ENCODE peak calls at places on chromosomes 16 and 17, in five cellular contexts. F is tibial artery, L is stomach, N is ascending aorta, D is progenitor cell of endocrine pancreas. J is an unnamed sample.

GRCh38 chr17:17940451-17940911 is 31.7 kb downstream of the TOM1L2 start:
- DNase-seq in L (no peak), D (no peak), N (no peak), F (no peak), J (peak; percentile 42)

GRCh38 chr17:57016066-57016763 is 38.3 kb downstream of the SCPEP1 start:
- DNase-seq in L (no peak), D (no peak), N (no peak), F (no peak), J (no peak)

GRCh38 chr17:48335858-48336500 is 94.0 kb downstream of the SKAP1 start:
- DNase-seq in L (no peak), F (no peak), D (no peak), N (no peak), J (peak; percentile 66)

GRCh38 chr17:61202564-61202963 is 197.1 kb upstream of the TBX2 start:
- DNase-seq in L (no peak), N (no peak), D (no peak), F (no peak), J (no peak)

GRCh38 chr17:38674013-38674748 is 576 bp downstream of the EPOP start:
- DNase-seq in D (no peak), N (no peak), L (peak; percentile 27), F (no peak), J (no peak)

GRCh38 chr16:54957403-54957802 is 26.7 kb downstream of the IRX5 start:
- DNase-seq in D (no peak), N (no peak), F (no peak), L (peak; percentile 57), J (peak; percentile 23)

GRCh38 chr16:85057212-85057889 is 29.8 kb downstream of the KIAA0513 start:
- DNase-seq in N (no peak), F (no peak), D (no peak), L (peak; percentile 42), J (no peak)

GRCh38 chr16:89949121-89949742 is 677 bp downstream of the DEF8 start:
- DNase-seq in L (no peak), F (no peak), D (no peak), N (no peak), J (no peak)

GRCh38 chr16:31531096-31531495 is 3.4 kb downstream of the AHSP start:
- DNase-seq in N (no peak), D (no peak), F (no peak), L (no peak), J (no peak)

GRCh38 chr16:82011199-82011641 is at the start of gene SDR42E1:
- DNase-seq in F (no peak), L (peak; percentile 80), D (no peak), N (no peak), J (no peak)

GRCh38 chr17:73550561-73550960 is 93.7 kb downstream of the SDK2 start:
- DNase-seq in N (no peak), L (no peak), D (no peak), F (no peak), J (no peak)

GRCh38 chr17:71926746-71927398 is 193.9 kb upstream of the SOX9 start:
- DNase-seq in L (no peak), F (no peak), N (no peak), D (no peak), J (no peak)

GRCh38 chr17:18247613-18248001 is 10.9 kb downstream of the FLII start:
- DNase-seq in D (no peak), N (no peak), F (no peak), L (peak; percentile 62), J (no peak)

GRCh38 chr17:8141741-8142140 is 10.5 kb downstream of the PER1 start:
- DNase-seq in N (no peak), D (no peak), L (no peak), F (no peak), J (no peak)

GRCh38 chr16:49456763-49457162 is 83.2 kb downstream of the C16orf78 start:
- DNase-seq in F (peak; percentile 39), L (peak; percentile 18), N (no peak), D (no peak), J (no peak)

GRCh38 chr17:79294459-79295071 is 219.9 kb downstream of the ENGASE start:
- DNase-seq in F (no peak), D (peak; percentile 92), L (peak; percentile 57), N (no peak), J (peak; percentile 46)

GRCh38 chr17:7590743-7591142 is 849 bp upstream of the SOX15 start:
- DNase-seq in L (no peak), D (no peak), N (no peak), F (no peak), J (no peak)

GRCh38 chr17:50163846-50164696 is 1.7 kb upstream of the SGCA start:
- DNase-seq in N (no peak), L (no peak), D (no peak), F (no peak), J (no peak)

GRCh38 chr17:4515501-4515900 is 16.8 kb downstream of the SPNS2 start:
- DNase-seq in D (no peak), L (peak; percentile 94), F (no peak), N (no peak), J (no peak)

GRCh38 chr16:75238132-75238852 is 13.1 kb downstream of the BCAR1 start:
- DNase-seq in N (peak; percentile 67), D (no peak), L (peak; percentile 77), F (peak; percentile 96), J (no peak)

GRCh38 chr16:765971-766819 is 5.7 kb downstream of the MSLN start:
- DNase-seq in L (no peak), N (no peak), D (no peak), F (no peak), J (no peak)

GRCh38 chr17:57485566-57485865 is 229.2 kb downstream of the MSI2 start:
- DNase-seq in L (no peak), F (no peak), D (no peak), N (no peak), J (no peak)

DNA sequence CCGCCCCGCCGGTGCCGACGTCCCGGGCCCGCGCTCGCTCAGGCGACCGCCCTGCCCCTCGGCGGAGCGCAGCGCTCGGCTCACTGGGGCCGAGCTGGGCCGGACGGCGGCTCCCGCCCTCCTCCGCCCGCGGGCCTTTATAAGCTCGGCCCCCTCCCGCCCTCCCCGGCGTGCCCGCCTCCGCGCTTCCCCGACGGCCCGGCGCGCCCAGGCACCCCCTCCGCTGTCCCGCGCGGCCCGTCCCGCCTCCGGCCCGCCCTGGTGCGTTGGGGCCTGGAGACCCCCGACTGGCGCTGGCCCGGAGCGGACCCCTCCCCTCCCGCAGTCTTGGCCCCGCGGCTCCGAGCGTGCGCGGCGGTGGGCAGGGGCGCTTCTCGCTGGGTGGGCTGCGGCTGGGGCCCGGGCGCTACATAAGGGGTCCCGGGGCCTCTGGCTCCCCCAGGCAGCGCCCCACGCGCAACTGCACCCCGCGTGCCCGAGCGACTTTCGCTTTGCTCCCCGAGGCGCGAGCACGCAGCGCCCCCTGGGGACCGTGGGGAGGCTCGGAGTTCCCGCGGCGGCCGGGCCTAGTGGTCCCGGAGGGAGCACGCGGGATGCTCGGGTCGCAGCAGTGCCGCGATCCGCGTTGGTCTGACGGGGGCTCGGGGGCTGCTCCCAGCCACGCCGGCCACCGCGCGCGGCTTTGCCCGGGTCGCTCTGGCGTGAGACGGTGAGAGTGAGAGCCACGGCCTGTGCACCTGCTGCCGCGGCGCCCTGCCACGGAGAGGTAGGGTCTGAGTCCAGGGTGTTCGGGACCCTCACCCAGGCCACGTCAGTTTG is at the start of gene PIEZO1:
- DNase-seq in F (peak; percentile 84), N (no peak), D (no peak), L (peak; percentile 82), J (no peak)
- TF ChIP-seq CTCF in F (peak; percentile 94), N (peak; percentile 95), D (peak; percentile 82), L (peak; percentile 68), J (peak; percentile 88)

DNA sequence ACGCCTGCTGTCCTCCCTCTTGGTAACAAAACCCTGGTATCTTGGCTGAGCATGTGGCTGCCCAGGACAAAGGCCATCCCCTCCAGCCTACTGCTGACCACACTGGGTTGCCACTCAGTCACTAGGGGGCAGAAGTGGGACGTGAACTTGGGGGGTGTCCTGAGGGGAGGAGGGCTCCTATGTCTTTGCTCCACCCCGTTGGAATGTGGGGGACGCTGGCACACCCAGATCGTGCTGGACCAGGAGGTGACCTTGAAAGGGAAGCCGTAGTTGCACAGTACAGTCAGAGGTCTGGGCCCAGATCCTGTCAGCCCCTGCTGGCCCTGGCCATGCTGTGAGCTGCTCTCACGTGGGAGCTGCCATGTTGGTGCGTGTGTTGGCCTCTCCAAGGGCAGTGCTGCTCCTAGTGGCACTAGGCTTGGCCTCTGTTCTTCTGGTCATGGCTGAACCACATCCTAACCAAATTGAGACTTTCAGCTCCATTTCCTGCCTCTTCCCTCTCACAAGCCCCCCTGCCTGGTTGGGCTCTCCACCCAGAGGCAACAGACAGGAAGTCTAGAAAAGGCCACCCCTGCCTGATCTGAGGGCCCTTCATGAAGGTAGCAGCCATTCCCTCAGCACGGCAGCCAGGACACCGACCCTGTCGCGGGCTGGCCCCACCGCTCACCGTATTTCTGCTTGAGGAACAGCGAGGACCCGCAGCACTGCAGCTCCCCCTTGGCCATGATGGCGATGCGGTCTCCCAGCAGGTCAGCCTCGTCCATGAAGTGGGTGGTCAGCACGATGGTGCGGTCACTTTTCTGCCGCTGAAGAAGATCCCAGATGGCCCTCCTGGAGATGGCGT is 29.0 kb upstream of the RNPS1 start:
- DNase-seq in D (no peak), L (peak; percentile 47), F (no peak), N (no peak), J (no peak)
- TF ChIP-seq CTCF in D (peak; percentile 26), L (no peak), F (peak; percentile 13), N (peak; percentile 12), J (peak; percentile 65)

DNA sequence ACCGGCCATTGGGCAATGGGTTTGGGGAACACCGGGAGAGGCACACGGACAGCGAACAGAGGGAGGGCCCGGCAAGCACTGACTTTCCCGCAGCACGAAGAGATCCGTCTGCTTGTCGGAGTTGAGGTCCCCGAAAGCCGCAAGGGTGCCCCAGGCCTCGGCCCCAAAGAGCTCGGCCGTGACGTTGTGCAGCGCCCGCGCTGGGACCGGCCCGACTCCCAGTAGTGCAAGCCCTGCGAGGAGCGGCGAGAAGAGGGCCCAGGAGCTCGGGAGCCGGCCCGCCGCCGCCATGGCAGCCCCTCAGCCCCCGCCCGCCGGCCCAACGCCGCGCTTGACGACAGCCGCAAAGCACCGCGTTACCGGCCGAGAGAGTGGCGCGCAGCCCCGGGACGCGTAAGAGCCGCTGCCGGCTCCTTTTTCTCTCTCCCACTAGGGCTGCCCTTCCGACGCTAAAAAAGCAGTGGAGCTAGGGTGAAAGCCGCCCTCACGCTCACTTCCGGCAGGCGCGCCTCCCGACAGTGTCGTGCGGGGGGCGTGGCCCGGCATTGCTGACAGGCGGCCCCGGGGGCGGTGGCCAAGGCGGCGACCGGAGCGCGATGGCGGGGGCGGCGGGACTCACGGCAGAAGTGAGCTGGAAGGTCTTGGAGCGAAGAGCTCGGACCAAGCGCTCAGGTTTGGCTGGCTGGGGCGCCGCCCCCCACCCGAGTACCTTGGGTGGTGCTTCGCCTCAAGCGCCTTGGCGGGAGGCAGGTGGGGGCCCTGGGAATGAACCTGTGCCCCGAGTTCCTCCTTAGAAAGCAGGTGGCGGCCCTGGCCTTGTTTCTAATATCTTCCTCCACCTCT is at the start of the genes ITFG1 and PHKB:
- DNase-seq in D (peak; percentile 89), F (peak; percentile 95), N (peak; percentile 69), L (peak; percentile 91), J (peak; percentile 67)
- TF ChIP-seq CTCF in D (no peak), F (no peak), N (no peak), L (no peak), J (no peak)

GRCh38 chr17:75756451-75757085 is 8.4 kb downstream of the GALK1 start:
- DNase-seq in D (no peak), L (no peak), N (no peak), F (peak; percentile 62), J (no peak)

GRCh38 chr17:75755205-75755901 is 9.6 kb downstream of the GALK1 start:
- DNase-seq in D (no peak), L (no peak), N (no peak), F (peak; percentile 64), J (no peak)

GRCh38 chr17:75758131-75758905 is 6.7 kb downstream of the GALK1 start:
- DNase-seq in L (no peak), D (no peak), N (no peak), F (no peak), J (no peak)

GRCh38 chr17:75755990-75756389 is 9.0 kb downstream of the GALK1 start:
- DNase-seq in D (no peak), L (no peak), F (peak; percentile 56), N (no peak), J (no peak)

GRCh38 chr17:75757086-75757681 is 7.8 kb downstream of the GALK1 start:
- DNase-seq in N (no peak), D (no peak), L (no peak), F (peak; percentile 63), J (no peak)
- TF ChIP-seq CTCF in N (no peak), D (no peak), L (no peak), F (no peak), J (no peak)